ENCODE peak calls at places on chromosomes 3 and 15, in four cellular contexts. D is cardiac fibroblast, Q is GM12864, I is GM12865. K is an unnamed sample.

GRCh38 chr15:90379263-90379662 is 8.8 kb upstream of the IQGAP1 start:
- DNase-seq in D (no peak), Q (no peak), I (no peak), K (no peak)

GRCh38 chr3:171658801-171659200 is 151.5 kb downstream of the PLD1 start:
- DNase-seq in D (no peak), Q (no peak), I (no peak), K (no peak)

GRCh38 chr15:62781081-62781497 is 261.5 kb upstream of the TPM1 start:
- DNase-seq in D (peak), Q (no peak), I (no peak), K (no peak)

GRCh38 chr3:108099203-108099602 is 8.4 kb upstream of the CD47 start:
- DNase-seq in D (no peak), Q (no peak), I (no peak), K (no peak)

GRCh38 chr3:100136921-100137320 is 22.6 kb upstream of the FILIP1L start:
- DNase-seq in D (peak), Q (no peak), I (no peak), K (peak)

GRCh38 chr15:65106011-65106590 is 8.9 kb downstream of the UBAP1L start:
- DNase-seq in D (no peak), Q (no peak), I (peak), K (no peak)

GRCh38 chr3:58117561-58118305 is 93.0 kb downstream of the DNASE1L3 start:
- DNase-seq in D (peak), Q (no peak), I (no peak), K (peak)

GRCh38 chr3:190594171-190594570 is 80.3 kb downstream of the IL1RAP start:
- DNase-seq in D (no peak), Q (no peak), I (no peak), K (no peak)

GRCh38 chr3:38643592-38643991 is 5.9 kb downstream of the SCN5A start:
- DNase-seq in D (no peak), Q (no peak), I (no peak), K (no peak)

GRCh38 chr3:195286115-195286872 is 15.3 kb upstream of the XXYLT1 start:
- DNase-seq in D (peak), Q (no peak), I (no peak), K (peak)

GRCh38 chr3:4884901-4885300 is 94.3 kb upstream of the BHLHE40 start:
- DNase-seq in D (no peak), Q (no peak), I (no peak), K (no peak)

GRCh38 chr15:40323953-40324937 is 753 bp downstream of the INAFM2 start:
- DNase-seq in D (no peak), Q (no peak), I (peak), K (no peak)

GRCh38 chr15:24916305-24917009 is 38.3 kb upstream of the SNRPN start:
- DNase-seq in D (no peak), Q (no peak), I (no peak), K (no peak)

GRCh38 chr3:147493666-147494065 is 84.5 kb downstream of the ZIC1 start:
- DNase-seq in D (no peak), Q (no peak), I (no peak), K (no peak)

GRCh38 chr15:39786444-39787056 is 3.9 kb upstream of the FSIP1 start:
- DNase-seq in D (peak), Q (no peak), I (peak), K (peak)

GRCh38 chr15:70742928-70743327 is 20.4 kb downstream of the UACA start:
- DNase-seq in D (no peak), Q (no peak), I (peak), K (no peak)

GRCh38 chr15:90982135-90982534 is 12.2 kb downstream of the PRC1 start:
- DNase-seq in D (peak), Q (no peak), I (peak), K (peak)

GRCh38 chr15:62824111-62824737 is 218.3 kb upstream of the TPM1 start:
- DNase-seq in D (peak), Q (no peak), I (no peak), K (peak)

GRCh38 chr3:47009225-47010049 is 30.0 kb downstream of the NBEAL2 start:
- DNase-seq in D (peak), Q (no peak), I (peak), K (peak)

GRCh38 chr3:52788890-52789745 is 5.5 kb upstream of the ITIH3 start:
- DNase-seq in D (no peak), Q (no peak), I (no peak), K (no peak)

GRCh38 chr3:52787246-52787645 is 7.3 kb upstream of the ITIH3 start:
- DNase-seq in D (no peak), Q (no peak), I (no peak), K (no peak)

GRCh38 chr3:52789746-52790040 is 4.9 kb upstream of the ITIH3 start:
- DNase-seq in D (no peak), Q (no peak), I (no peak), K (no peak)

GRCh38 chr3:52786330-52787215 is 8.0 kb upstream of the ITIH3 start:
- DNase-seq in D (no peak), Q (no peak), I (no peak), K (no peak)

DNA sequence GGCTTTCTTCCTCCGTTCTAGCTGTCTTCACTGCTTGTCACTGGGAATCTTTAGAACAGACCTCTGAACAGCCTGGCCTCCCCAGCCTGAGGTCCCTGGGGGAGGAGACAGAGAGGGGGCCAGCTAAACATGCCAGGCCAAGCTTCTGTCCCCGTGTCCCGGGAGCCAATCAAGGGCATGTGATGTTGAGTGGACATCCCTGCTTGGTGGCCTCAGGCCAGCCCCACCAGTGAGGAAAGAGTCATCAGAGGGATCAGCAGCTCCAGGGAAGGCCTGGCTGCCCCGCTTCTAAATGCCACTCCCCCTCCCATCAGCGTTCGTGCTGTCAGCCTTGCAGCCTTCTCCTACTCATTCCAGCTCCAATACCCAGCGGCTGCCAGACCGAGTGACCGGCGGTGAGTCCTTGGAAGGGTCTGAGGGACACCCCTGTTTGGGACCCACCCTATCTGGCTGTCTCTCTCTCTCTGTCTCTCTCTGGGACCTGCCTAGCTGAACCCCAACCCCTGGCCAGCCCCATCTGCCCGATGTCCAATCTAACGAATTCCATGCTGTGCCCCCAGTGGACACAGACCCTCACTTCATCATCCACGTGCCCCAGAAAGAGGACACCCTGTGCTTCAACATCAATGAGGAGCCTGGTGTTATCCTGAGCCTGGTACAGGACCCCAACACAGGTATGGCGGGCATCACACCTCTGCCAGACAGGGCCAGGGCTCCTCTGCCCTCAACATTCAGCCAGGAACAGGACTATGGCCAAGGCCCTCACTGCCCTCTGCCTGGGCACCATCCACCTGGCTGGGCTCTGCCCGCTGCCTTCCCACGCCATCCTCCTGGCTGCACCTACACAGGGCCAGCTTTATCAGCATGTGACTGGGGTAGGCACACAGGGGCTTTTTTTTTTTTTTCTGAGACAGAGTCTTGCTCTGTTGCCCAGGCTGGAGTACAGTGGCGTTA is 6.6 kb upstream of the ITIH3 start:
- DNase-seq in D (peak), Q (no peak), I (no peak), K (peak)
- TF ChIP-seq CTCF in D (no peak), Q (no peak), I (no peak), K (no peak)

GRCh38 chr15:68880382-68880781 is 49.9 kb upstream of the SPESP1 start:
- DNase-seq in D (no peak), Q (no peak), I (no peak), K (no peak)

GRCh38 chr15:68874788-68875187 is 54.1 kb upstream of the ANP32A start:
- DNase-seq in D (no peak), Q (no peak), I (no peak), K (no peak)

GRCh38 chr15:68877626-68878025 is 52.7 kb upstream of the SPESP1 start:
- DNase-seq in D (no peak), Q (no peak), I (no peak), K (no peak)

GRCh38 chr15:68871507-68871906 is 50.8 kb upstream of the ANP32A start:
- DNase-seq in D (no peak), Q (no peak), I (no peak), K (no peak)

GRCh38 chr15:68875377-68876116 is 54.8 kb upstream of the SPESP1 start:
- DNase-seq in D (peak), Q (peak), I (peak), K (peak)
- H3K4me3 ChIP-seq in D (peak), Q (no peak), I (no peak), K (peak)

GRCh38 chr3:52892290-52892624 is 5.1 kb downstream of the STIMATE start:
- DNase-seq in D (no peak), Q (no peak), I (no peak), K (no peak)
- TF ChIP-seq CTCF in D (no peak), Q (no peak), I (no peak), K (no peak)

DNA sequence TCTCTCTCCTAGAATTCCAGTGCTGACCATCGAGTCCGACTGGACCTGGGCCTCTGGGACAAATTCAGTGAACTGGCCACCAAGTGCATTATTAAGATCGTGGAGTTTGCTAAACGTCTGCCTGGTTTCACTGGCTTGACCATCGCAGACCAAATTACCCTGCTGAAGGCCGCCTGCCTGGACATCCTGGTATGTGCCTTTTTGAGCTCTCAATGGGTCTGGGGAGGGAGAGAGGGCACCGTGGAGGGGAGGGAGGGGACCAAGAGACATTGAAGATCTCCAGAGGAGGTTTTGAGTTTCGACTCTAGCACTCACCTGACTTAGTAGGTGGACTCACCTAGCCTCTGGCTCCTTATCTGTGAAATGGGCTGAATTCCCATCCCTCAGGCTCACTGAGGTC is 84.2 kb downstream of the TOP2B start:
- DNase-seq in D (no peak), Q (no peak), I (no peak), K (no peak)
- H3K4me3 ChIP-seq in D (no peak), Q (no peak), I (no peak), K (no peak)

GRCh38 chr3:183636221-183637105 is 1.0 kb downstream of the KLHL24 start:
- DNase-seq in D (peak), Q (peak), I (peak), K (peak)
- TF ChIP-seq CTCF in D (no peak), Q (no peak), I (no peak), K (no peak)

DNA sequence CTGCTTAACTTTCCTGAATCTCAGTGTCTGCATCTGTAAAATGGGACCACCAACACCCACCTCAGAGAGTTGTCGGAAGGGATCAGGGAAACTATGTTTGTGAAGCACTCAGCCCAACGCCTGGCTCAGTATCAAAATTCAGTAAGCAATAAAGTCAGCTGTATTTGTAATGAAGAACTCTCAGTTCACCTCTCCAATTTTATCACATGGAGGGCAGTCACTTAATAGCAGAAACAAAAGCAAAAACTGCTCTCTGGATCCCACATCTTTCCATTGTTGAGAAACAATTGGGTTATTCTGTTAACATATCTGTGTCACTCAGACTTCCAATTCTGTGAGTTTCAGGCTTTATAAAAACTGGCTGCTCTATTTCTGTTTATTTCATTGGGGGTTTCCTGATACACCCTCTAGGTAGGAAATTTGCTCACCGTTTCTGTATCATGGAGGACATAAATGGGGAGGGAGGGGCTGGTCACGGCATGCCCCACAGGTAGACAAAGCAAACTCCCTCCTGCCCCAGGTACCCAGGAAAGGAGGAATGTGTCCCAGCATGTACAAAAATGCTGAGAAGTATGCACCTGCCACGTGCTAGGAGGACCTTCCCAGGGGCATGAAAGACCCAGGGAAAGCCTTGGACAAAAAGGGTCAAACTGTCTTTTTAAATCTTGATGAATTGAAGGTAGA is 81.4 kb upstream of the LMOD3 start:
- DNase-seq in D (no peak), Q (no peak), I (no peak), K (no peak)
- H3K4me3 ChIP-seq in D (no peak), Q (no peak), I (no peak), K (no peak)

GRCh38 chr3:27110020-27110419 is 259.2 kb downstream of the NEK10 start:
- DNase-seq in D (no peak), Q (no peak), I (no peak), K (no peak)

GRCh38 chr3:27108322-27108721 is 260.9 kb downstream of the NEK10 start:
- DNase-seq in D (no peak), Q (no peak), I (no peak), K (no peak)

GRCh38 chr3:27105904-27106303 is 263.3 kb downstream of the NEK10 start:
- DNase-seq in D (no peak), Q (no peak), I (no peak), K (no peak)
- TF ChIP-seq CTCF in D (no peak), Q (no peak), I (no peak), K (no peak)

GRCh38 chr3:72448375-72448823 is 399.8 kb downstream of the SHQ1 start:
- DNase-seq in D (no peak), Q (no peak), I (no peak), K (no peak)
- H3K4me3 ChIP-seq in D (no peak), Q (no peak), I (no peak), K (no peak)